ENCODE peak calls at places on chromosomes 13 and 19, in five cellular contexts. One of them, this sample, is unnamed.

GRCh38 chr19:5914358-5914774 is 312 bp downstream of the CAPS start:
- DNase-seq in neuronal stem cell: no peak
- DNase-seq in H9: no peak
- DNase-seq in H1: no peak
- DNase-seq in trophoblast cell: no peak
- DNase-seq in this sample: no peak

GRCh38 chr13:75399879-75400217 is 82.1 kb downstream of the TBC1D4 start:
- DNase-seq in neuronal stem cell: no peak
- DNase-seq in H9: no peak
- DNase-seq in H1: no peak
- DNase-seq in trophoblast cell: no peak
- DNase-seq in this sample: no peak

GRCh38 chr13:50809133-50810090 is 34.1 kb downstream of the DLEU7 start:
- DNase-seq in neuronal stem cell: no peak
- DNase-seq in H9: no peak
- DNase-seq in H1: no peak
- DNase-seq in trophoblast cell: no peak
- DNase-seq in this sample: no peak

GRCh38 chr19:13797870-13798269 is 2.6 kb downstream of the ZSWIM4 start:
- DNase-seq in neuronal stem cell: no peak
- DNase-seq in H9: no peak
- DNase-seq in H1: no peak
- DNase-seq in trophoblast cell: peak
- DNase-seq in this sample: peak

GRCh38 chr13:49932868-49933267 is 3.3 kb downstream of the SPRYD7 start:
- DNase-seq in neuronal stem cell: no peak
- DNase-seq in H9: no peak
- DNase-seq in H1: no peak
- DNase-seq in trophoblast cell: no peak
- DNase-seq in this sample: no peak

GRCh38 chr13:91308299-91308698 is 39.2 kb upstream of the MIR17HG start:
- DNase-seq in neuronal stem cell: no peak
- DNase-seq in H9: no peak
- DNase-seq in H1: no peak
- DNase-seq in trophoblast cell: no peak
- DNase-seq in this sample: no peak

GRCh38 chr13:37490176-37490575 is 108.4 kb downstream of the POSTN start:
- DNase-seq in neuronal stem cell: no peak
- DNase-seq in H9: no peak
- DNase-seq in H1: no peak
- DNase-seq in trophoblast cell: no peak
- DNase-seq in this sample: peak

GRCh38 chr19:39385629-39386411 is 5.1 kb downstream of the PAF1 start:
- DNase-seq in neuronal stem cell: no peak
- DNase-seq in H9: no peak
- DNase-seq in H1: no peak
- DNase-seq in trophoblast cell: no peak
- DNase-seq in this sample: no peak

GRCh38 chr13:73168993-73169401 is 110.2 kb downstream of the KLF5 start:
- DNase-seq in neuronal stem cell: no peak
- DNase-seq in H9: no peak
- DNase-seq in H1: peak
- DNase-seq in trophoblast cell: peak
- DNase-seq in this sample: peak

GRCh38 chr19:34082289-34083077 is 89.8 kb upstream of the LSM14A start:
- DNase-seq in neuronal stem cell: peak
- DNase-seq in H9: peak
- DNase-seq in H1: peak
- DNase-seq in trophoblast cell: peak
- DNase-seq in this sample: no peak

GRCh38 chr19:4210166-4210731 is 19.1 kb upstream of the EBI3 start:
- DNase-seq in neuronal stem cell: no peak
- DNase-seq in H9: no peak
- DNase-seq in H1: no peak
- DNase-seq in trophoblast cell: peak
- DNase-seq in this sample: no peak

GRCh38 chr13:73220966-73221720 is 162.3 kb downstream of the KLF5 start:
- DNase-seq in neuronal stem cell: no peak
- DNase-seq in H9: no peak
- DNase-seq in H1: no peak
- DNase-seq in trophoblast cell: peak
- DNase-seq in this sample: peak

GRCh38 chr19:13078897-13079541 is 23.6 kb downstream of the LYL1 start:
- DNase-seq in neuronal stem cell: no peak
- DNase-seq in H9: no peak
- DNase-seq in H1: no peak
- DNase-seq in trophoblast cell: no peak
- DNase-seq in this sample: no peak

GRCh38 chr13:112112534-112113276 is 45.8 kb downstream of the SOX1 start:
- DNase-seq in neuronal stem cell: no peak
- DNase-seq in H9: no peak
- DNase-seq in H1: no peak
- DNase-seq in trophoblast cell: no peak
- DNase-seq in this sample: no peak

GRCh38 chr13:40187836-40188591 is 478.4 kb downstream of the FOXO1 start:
- DNase-seq in neuronal stem cell: no peak
- DNase-seq in H9: peak
- DNase-seq in H1: no peak
- DNase-seq in trophoblast cell: no peak
- DNase-seq in this sample: no peak

GRCh38 chr13:113781571-113781970 is 22.5 kb downstream of the TMEM255B start:
- DNase-seq in neuronal stem cell: no peak
- DNase-seq in H9: no peak
- DNase-seq in H1: no peak
- DNase-seq in trophoblast cell: no peak
- DNase-seq in this sample: no peak

GRCh38 chr13:46295531-46296464 is 84.1 kb downstream of the LRRC63 start:
- DNase-seq in neuronal stem cell: no peak
- DNase-seq in H9: no peak
- DNase-seq in H1: no peak
- DNase-seq in trophoblast cell: peak
- DNase-seq in this sample: peak

GRCh38 chr13:43128504-43128929 is 105.1 kb downstream of the DNAJC15 start:
- DNase-seq in neuronal stem cell: no peak
- DNase-seq in H9: no peak
- DNase-seq in H1: no peak
- DNase-seq in trophoblast cell: no peak
- DNase-seq in this sample: no peak

GRCh38 chr13:86846501-86846900 is 824.7 kb upstream of the SLITRK5 start:
- DNase-seq in neuronal stem cell: no peak
- DNase-seq in H9: no peak
- DNase-seq in H1: no peak
- DNase-seq in trophoblast cell: no peak
- DNase-seq in this sample: peak

GRCh38 chr19:46416077-46416709 is 2.8 kb upstream of the CCDC8 start:
- DNase-seq in neuronal stem cell: peak
- DNase-seq in H9: peak
- DNase-seq in H1: no peak
- DNase-seq in trophoblast cell: peak
- DNase-seq in this sample: peak

GRCh38 chr19:15332311-15332996 is at the start of gene BRD4:
- DNase-seq in neuronal stem cell: peak
- DNase-seq in H9: peak
- DNase-seq in H1: no peak
- DNase-seq in trophoblast cell: peak
- DNase-seq in this sample: peak

GRCh38 chr19:37012093-37012745 is 66.0 kb upstream of the ZNF420 start:
- DNase-seq in neuronal stem cell: no peak
- DNase-seq in H9: no peak
- DNase-seq in H1: no peak
- DNase-seq in trophoblast cell: peak
- DNase-seq in this sample: no peak

GRCh38 chr19:47762615-47763308 is 15.7 kb upstream of the SELENOW start:
- DNase-seq in neuronal stem cell: no peak
- DNase-seq in H9: no peak
- DNase-seq in H1: no peak
- DNase-seq in trophoblast cell: peak
- DNase-seq in this sample: no peak

GRCh38 chr13:59360108-59360507 is 803.6 kb downstream of the DIAPH3 start:
- DNase-seq in neuronal stem cell: no peak
- DNase-seq in H9: no peak
- DNase-seq in H1: no peak
- DNase-seq in trophoblast cell: peak
- DNase-seq in this sample: no peak

GRCh38 chr19:42140125-42140754 is 8.0 kb upstream of the POU2F2 start:
- DNase-seq in neuronal stem cell: peak
- DNase-seq in H9: peak
- DNase-seq in H1: peak
- DNase-seq in trophoblast cell: peak
- DNase-seq in this sample: peak

GRCh38 chr19:16594681-16595091 is 22.5 kb upstream of the SLC35E1 start:
- DNase-seq in neuronal stem cell: no peak
- DNase-seq in H9: no peak
- DNase-seq in H1: no peak
- DNase-seq in trophoblast cell: no peak
- DNase-seq in this sample: no peak

GRCh38 chr13:91764527-91764926 is 366.1 kb downstream of the GPC5 start:
- DNase-seq in neuronal stem cell: no peak
- DNase-seq in H9: no peak
- DNase-seq in H1: no peak
- DNase-seq in trophoblast cell: no peak
- DNase-seq in this sample: no peak

GRCh38 chr13:30376426-30377311 is 45.6 kb upstream of the UBE2L5 start:
- DNase-seq in neuronal stem cell: no peak
- DNase-seq in H9: no peak
- DNase-seq in H1: no peak
- DNase-seq in trophoblast cell: no peak
- DNase-seq in this sample: no peak

GRCh38 chr13:29472317-29472961 is 123.0 kb downstream of the SLC7A1 start:
- DNase-seq in neuronal stem cell: no peak
- DNase-seq in H9: peak
- DNase-seq in H1: no peak
- DNase-seq in trophoblast cell: peak
- DNase-seq in this sample: peak

GRCh38 chr19:31943305-31943704 is 402.1 kb upstream of the ZNF507 start:
- DNase-seq in neuronal stem cell: peak
- DNase-seq in H9: no peak
- DNase-seq in H1: no peak
- DNase-seq in trophoblast cell: no peak
- DNase-seq in this sample: no peak

GRCh38 chr19:4371209-4371897 is 28.0 kb downstream of the MPND start:
- DNase-seq in neuronal stem cell: no peak
- DNase-seq in H9: no peak
- DNase-seq in H1: no peak
- DNase-seq in trophoblast cell: no peak
- DNase-seq in this sample: no peak

GRCh38 chr13:110300090-110300815 is 6.7 kb downstream of the COL4A1 start:
- DNase-seq in neuronal stem cell: no peak
- DNase-seq in H9: no peak
- DNase-seq in H1: no peak
- DNase-seq in trophoblast cell: no peak
- DNase-seq in this sample: peak

GRCh38 chr19:32671883-32672282 is 3.1 kb downstream of the ANKRD27 start:
- DNase-seq in neuronal stem cell: no peak
- DNase-seq in H9: no peak
- DNase-seq in H1: no peak
- DNase-seq in trophoblast cell: no peak
- DNase-seq in this sample: no peak

GRCh38 chr13:72258340-72258981 is 391.5 kb upstream of the DACH1 start:
- DNase-seq in neuronal stem cell: no peak
- DNase-seq in H9: peak
- DNase-seq in H1: peak
- DNase-seq in trophoblast cell: no peak
- DNase-seq in this sample: no peak

GRCh38 chr19:14507704-14508246 is 10.4 kb downstream of the DNAJB1 start:
- DNase-seq in neuronal stem cell: no peak
- DNase-seq in H9: no peak
- DNase-seq in H1: no peak
- DNase-seq in trophoblast cell: peak
- DNase-seq in this sample: peak

GRCh38 chr19:1512671-1513491 is at the start of gene ADAMTSL5:
- DNase-seq in neuronal stem cell: no peak
- DNase-seq in H9: peak
- DNase-seq in H1: no peak
- DNase-seq in trophoblast cell: peak
- DNase-seq in this sample: peak
- H4K91ac ChIP-seq in neuronal stem cell: peak
- H4K91ac ChIP-seq in H9: no peak
- H4K91ac ChIP-seq in H1: no peak
- H4K91ac ChIP-seq in trophoblast cell: peak
- H4K91ac ChIP-seq in this sample: peak

DNA sequence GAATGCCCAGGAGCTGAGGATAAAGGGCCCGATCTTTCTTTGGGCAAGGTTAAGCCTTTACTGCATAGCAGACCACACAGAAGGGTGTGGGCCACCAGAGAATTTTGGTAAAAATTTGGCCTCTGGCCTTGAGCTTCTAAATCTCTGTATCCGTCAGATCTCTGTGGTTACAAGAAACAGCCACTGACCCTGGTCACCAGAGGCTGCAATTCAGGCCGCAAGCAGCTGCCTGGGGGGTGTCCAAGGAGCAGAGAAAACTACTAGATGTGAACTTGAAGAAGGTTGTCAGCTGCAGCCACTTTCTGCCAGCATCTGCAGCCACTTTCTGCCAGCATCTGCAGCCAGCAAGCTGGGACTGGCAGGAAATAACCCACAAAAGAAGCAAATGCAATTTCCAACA is 8.6 kb upstream of the CEACAM19 start:
- DNase-seq in neuronal stem cell: no peak
- DNase-seq in H9: no peak
- DNase-seq in H1: no peak
- DNase-seq in trophoblast cell: no peak
- DNase-seq in this sample: peak
- H4K91ac ChIP-seq in neuronal stem cell: no peak
- H4K91ac ChIP-seq in H9: no peak
- H4K91ac ChIP-seq in H1: no peak
- H4K91ac ChIP-seq in trophoblast cell: no peak
- H4K91ac ChIP-seq in this sample: no peak

GRCh38 chr13:23847545-23847944 is 41.7 kb downstream of the MIPEP start:
- DNase-seq in neuronal stem cell: no peak
- DNase-seq in H9: no peak
- DNase-seq in H1: no peak
- DNase-seq in trophoblast cell: no peak
- DNase-seq in this sample: no peak
- H4K91ac ChIP-seq in neuronal stem cell: no peak
- H4K91ac ChIP-seq in H9: no peak
- H4K91ac ChIP-seq in H1: no peak
- H4K91ac ChIP-seq in trophoblast cell: no peak
- H4K91ac ChIP-seq in this sample: no peak

DNA sequence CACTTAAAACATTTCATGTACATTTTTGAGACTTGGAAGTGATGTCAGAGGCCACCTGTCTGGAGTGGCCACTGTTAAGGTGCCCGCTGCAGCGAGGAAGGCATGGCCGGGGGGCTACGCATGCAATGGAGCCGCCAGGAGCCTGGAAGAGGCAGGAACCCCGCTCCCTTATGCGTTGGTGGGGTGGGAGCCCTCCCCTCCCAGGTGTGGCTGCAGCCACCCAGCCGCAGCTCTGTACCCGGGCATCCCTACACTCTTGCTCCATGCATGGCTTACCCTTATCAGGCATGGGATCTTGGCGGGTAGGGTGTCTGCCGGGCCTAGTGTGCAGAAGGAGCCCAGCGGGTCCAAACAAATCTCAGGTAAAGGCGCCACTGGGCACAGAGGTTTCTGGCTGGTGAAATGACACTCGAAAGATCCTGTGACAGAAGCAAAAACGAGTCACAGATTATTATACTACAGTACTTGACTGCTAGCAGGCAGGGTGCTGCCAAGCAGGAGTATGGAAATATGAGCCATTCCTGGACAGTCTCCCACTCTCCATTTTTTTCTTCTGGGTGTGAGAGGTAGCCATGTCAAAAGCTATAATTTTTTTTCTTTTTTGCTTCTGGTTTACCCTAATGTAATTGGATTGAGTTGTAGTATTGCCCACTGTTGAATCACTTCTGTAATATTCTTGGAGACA is 1606.4 kb upstream of the MIR17HG start:
- DNase-seq in neuronal stem cell: no peak
- DNase-seq in H9: no peak
- DNase-seq in H1: no peak
- DNase-seq in trophoblast cell: no peak
- DNase-seq in this sample: no peak
- H4K91ac ChIP-seq in neuronal stem cell: no peak
- H4K91ac ChIP-seq in H9: no peak
- H4K91ac ChIP-seq in H1: no peak
- H4K91ac ChIP-seq in trophoblast cell: no peak
- H4K91ac ChIP-seq in this sample: no peak